ENCODE peak calls at places on chromosomes 11 and 22, in seven cellular contexts. F is CD4-positive, alpha-beta T cell; G is AG09309; U is heart right ventricle; E is cardiac fibroblast; H is fibroblast of the aortic adventitia; Y is fibroblast of pulmonary artery. N is an unnamed sample.

GRCh38 chr11:76657139-76657823 is 13.3 kb downstream of the LRRC32 start:
- DNase-seq in F (no peak), G (no peak), U (no peak), E (no peak), H (no peak), Y (no peak), N (no peak)

GRCh38 chr11:37712246-37712645 is 1114.2 kb upstream of the RAG2 start:
- DNase-seq in F (no peak), G (no peak), U (no peak), E (peak; percentile 28), H (peak; percentile 15), Y (peak; percentile 23), N (peak; percentile 6)

GRCh38 chr11:110362916-110363574 is 66.6 kb upstream of the RDX start:
- DNase-seq in F (no peak), G (no peak), U (no peak), E (peak; percentile 37), H (no peak), Y (peak; percentile 54), N (peak; percentile 27)

GRCh38 chr11:110011595-110011994 is 81.6 kb upstream of the ZC3H12C start:
- DNase-seq in F (no peak), G (no peak), U (no peak), E (no peak), H (no peak), Y (no peak), N (no peak)

GRCh38 chr11:71182791-71183556 is 69.4 kb downstream of the SHANK2 start:
- DNase-seq in F (no peak), G (no peak), U (no peak), E (no peak), H (no peak), Y (no peak), N (peak; percentile 60)

GRCh38 chr11:95338430-95338991 is 107.5 kb upstream of the SESN3 start:
- DNase-seq in F (no peak), G (no peak), U (peak; percentile 83), E (peak; percentile 62), H (peak; percentile 95), Y (peak; percentile 85), N (peak; percentile 37)

GRCh38 chr11:67493548-67494370 is 10.9 kb downstream of the AIP start:
- DNase-seq in F (no peak), G (no peak), U (no peak), E (no peak), H (no peak), Y (no peak), N (no peak)

GRCh38 chr11:87359401-87359800 is 321.7 kb downstream of the TMEM135 start:
- DNase-seq in F (no peak), G (no peak), U (no peak), E (no peak), H (no peak), Y (no peak), N (no peak)

GRCh38 chr11:17734418-17734911 is at the start of gene KCNC1:
- DNase-seq in F (no peak), G (no peak), U (no peak), E (peak; percentile 13), H (peak; percentile 6), Y (peak; percentile 33), N (peak; percentile 23)

GRCh38 chr11:44258190-44258489 is 51.8 kb downstream of the ALX4 start:
- DNase-seq in F (no peak), G (no peak), U (no peak), E (peak; percentile 45), H (no peak), Y (no peak), N (no peak)

GRCh38 chr11:3220521-3221407 is 2.2 kb upstream of the MRGPRG start:
- DNase-seq in F (no peak), G (no peak), U (peak; percentile 2), E (no peak), H (no peak), Y (no peak), N (no peak)

GRCh38 chr11:61350803-61351202 is 10.9 kb downstream of the CYB561A3 start:
- DNase-seq in F (no peak), G (no peak), U (no peak), E (no peak), H (no peak), Y (no peak), N (no peak)

GRCh38 chr11:46373787-46374740 is 7.4 kb upstream of the MDK start:
- DNase-seq in F (no peak), G (no peak), U (no peak), E (no peak), H (no peak), Y (no peak), N (no peak)
- TF ChIP-seq CTCF in F (no peak), G (no peak), U (no peak), E (no peak), H (no peak), Y (no peak), N (no peak)

GRCh38 chr22:40320687-40321086 is 25.6 kb upstream of the ADSL start:
- DNase-seq in F (no peak), G (no peak), U (no peak), E (no peak), H (no peak), Y (no peak), N (no peak)

GRCh38 chr22:40324468-40325305 is 21.6 kb upstream of the ADSL start:
- DNase-seq in F (peak; percentile 59), G (no peak), U (no peak), E (no peak), H (no peak), Y (no peak), N (no peak)

GRCh38 chr22:40323681-40324083 is 22.6 kb upstream of the ADSL start:
- DNase-seq in F (no peak), G (no peak), U (no peak), E (no peak), H (no peak), Y (no peak), N (no peak)

GRCh38 chr22:40322818-40323447 is 23.4 kb upstream of the ADSL start:
- DNase-seq in F (no peak), G (no peak), U (no peak), E (no peak), H (no peak), Y (no peak), N (no peak)

DNA sequence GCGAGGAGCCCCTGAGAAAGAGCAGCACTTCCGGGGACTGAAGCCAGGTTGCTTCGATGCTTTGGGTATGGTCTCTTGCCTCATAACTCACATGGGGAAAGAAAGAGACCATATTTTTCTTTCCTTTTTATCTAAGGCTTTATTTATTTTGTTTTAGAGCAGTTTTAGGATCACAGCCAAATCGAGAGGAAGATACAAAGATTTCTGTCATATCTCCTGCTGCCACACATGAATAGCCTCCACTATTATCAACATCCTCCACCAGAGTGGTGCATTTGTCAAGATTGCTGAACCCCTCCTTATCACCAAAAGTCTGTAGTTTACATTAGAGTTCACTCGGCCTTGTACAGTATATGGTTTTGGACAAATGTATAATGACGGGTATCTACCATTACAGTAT is 24.2 kb upstream of the ADSL start:
- DNase-seq in F (no peak), G (no peak), U (no peak), E (no peak), H (no peak), Y (no peak), N (no peak)
- TF ChIP-seq CTCF in F (no peak), G (no peak), U (no peak), E (no peak), H (no peak), Y (no peak), N (no peak)

DNA sequence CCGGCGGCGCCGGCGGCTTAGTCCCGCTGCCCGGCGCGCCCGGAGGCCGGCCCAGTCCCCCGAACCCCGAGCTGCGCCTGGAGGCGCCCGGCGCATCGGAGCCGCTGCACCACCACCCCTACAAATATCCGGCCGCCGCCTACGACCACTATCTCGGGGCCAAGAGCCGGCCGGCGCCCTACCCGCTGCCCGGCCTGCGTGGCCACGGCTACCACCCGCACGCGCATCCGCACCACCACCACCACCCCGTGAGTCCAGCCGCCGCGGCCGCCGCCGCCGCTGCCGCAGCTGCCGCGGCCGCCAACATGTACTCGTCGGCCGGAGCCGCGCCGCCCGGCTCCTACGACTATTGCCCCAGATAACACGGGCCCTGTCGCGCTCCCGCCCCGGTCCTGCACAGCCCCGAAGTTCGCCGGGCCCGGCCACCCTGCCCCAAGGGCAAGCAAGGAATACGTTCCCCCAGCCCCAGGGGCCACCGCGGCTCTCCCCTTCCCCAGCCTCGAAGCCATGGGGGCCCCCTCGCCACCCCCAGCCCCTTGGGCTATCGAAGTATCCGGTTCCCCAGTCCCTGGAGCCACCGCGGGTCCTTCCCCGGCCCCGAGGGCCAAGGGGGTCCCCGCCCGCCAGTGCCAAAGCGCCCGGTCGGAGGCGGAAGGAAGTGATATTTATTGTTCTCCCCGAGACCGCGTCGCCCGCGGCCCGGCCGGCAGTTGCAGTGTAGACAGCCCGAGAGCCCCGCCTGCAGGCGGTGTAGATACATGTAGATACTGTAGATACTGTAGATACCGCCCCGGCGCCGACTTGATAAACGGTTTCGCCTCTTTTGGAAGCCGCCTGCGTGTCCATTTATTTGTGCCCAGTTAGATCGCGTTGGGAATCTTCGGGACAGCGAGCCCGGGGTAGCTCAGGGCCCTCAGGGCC is 6.2 kb downstream of the TBX1 start:
- DNase-seq in F (peak; percentile 36), G (no peak), U (no peak), E (peak; percentile 38), H (no peak), Y (no peak), N (peak; percentile 42)
- TF ChIP-seq CTCF in F (no peak), G (peak; percentile 33), U (peak; percentile 19), E (peak; percentile 29), H (no peak), Y (peak; percentile 4), N (peak; percentile 22)

GRCh38 chr11:9990221-9990973 is 303.6 kb downstream of the SBF2 start:
- DNase-seq in F (no peak), G (no peak), U (no peak), E (peak; percentile 34), H (peak; percentile 75), Y (no peak), N (no peak)
- TF ChIP-seq CTCF in F (no peak), G (no peak), U (peak; percentile 33), E (peak; percentile 4), H (peak; percentile 39), Y (no peak), N (peak; percentile 12)